ENCODE peak calls at places on chromosomes 12 and 14, in ten cellular contexts. A is breast epithelium; N is GM12865; R is stimulated activated CD8-positive, alpha-beta memory T cell treated with anti-CD3 and anti-CD28 coated beads, Interleukin-4, amount 100 ng/mL, for 24 hours; D is NB4; L is stimulated activated CD4-positive, alpha-beta T cell treated with anti-CD3 and anti-CD28 coated beads, Interleukin-1b, Interleukin-23, amount 100 ng/mL, for 1 hour; X is fibroblast of pulmonary artery; I is CD8-positive, alpha-beta memory T cell; O is CD4-positive, alpha-beta memory T cell; T is astrocyte of the spinal cord. H is an unnamed sample.

GRCh38 chr14:56004807-56005579 is 113.2 kb upstream of the PELI2 start:
- DNase-seq in I (peak; percentile 44), L (no peak), R (peak; percentile 6), D (no peak), N (peak; percentile 69), X (peak; percentile 91), O (peak; percentile 35), A (no peak), T (peak; percentile 85), H (peak; percentile 2)

GRCh38 chr12:69935651-69936100 is 110.6 kb downstream of the MYRFL start:
- DNase-seq in L (no peak), N (no peak), A (peak; percentile 62), T (no peak), I (no peak), R (no peak), X (no peak), O (no peak), D (no peak), H (no peak)

GRCh38 chr12:47071241-47071852 is 8.1 kb upstream of the PCED1B start:
- DNase-seq in L (no peak), O (peak; percentile 23), I (no peak), N (no peak), R (no peak), A (no peak), D (peak; percentile 36), T (no peak), X (no peak), H (peak; percentile 37)

GRCh38 chr12:59452259-59452658 is 143.6 kb upstream of the SLC16A7 start:
- DNase-seq in O (no peak), A (no peak), N (no peak), R (no peak), X (peak; percentile 56), I (no peak), T (peak; percentile 65), D (no peak), L (no peak), H (no peak)

GRCh38 chr14:71377099-71377498 is 469.8 kb downstream of the PCNX1 start:
- DNase-seq in I (no peak), A (no peak), N (no peak), R (no peak), X (no peak), T (no peak), O (no peak), L (no peak), D (no peak), H (no peak)

GRCh38 chr12:49665384-49665783 is 41.8 kb downstream of the FMNL3 start:
- DNase-seq in A (no peak), I (no peak), O (no peak), T (peak; percentile 70), L (no peak), N (no peak), X (no peak), R (no peak), D (no peak), H (no peak)

GRCh38 chr12:8078400-8078799 is 3.7 kb upstream of the NECAP1 start:
- DNase-seq in I (peak; percentile 77), T (peak; percentile 86), D (peak; percentile 79), R (peak; percentile 29), O (peak; percentile 81), N (peak; percentile 44), X (peak; percentile 85), A (no peak), L (peak; percentile 42), H (peak; percentile 66)

GRCh38 chr14:71651228-71651627 is 281.0 kb upstream of the RGS6 start:
- DNase-seq in T (peak; percentile 92), L (no peak), N (no peak), I (no peak), X (peak; percentile 95), R (no peak), O (no peak), A (no peak), D (no peak), H (no peak)

GRCh38 chr14:67602995-67603545 is 3.0 kb upstream of the PIGH start:
- DNase-seq in T (no peak), D (no peak), N (peak; percentile 93), A (no peak), I (no peak), O (no peak), R (no peak), L (no peak), X (no peak), H (peak; percentile 68)

GRCh38 chr14:76486251-76486743 is 110.4 kb downstream of the ESRRB start:
- DNase-seq in O (no peak), X (no peak), R (no peak), I (no peak), T (no peak), N (peak; percentile 33), D (no peak), A (no peak), L (no peak), H (no peak)

GRCh38 chr14:57963071-57963470 is 97.2 kb upstream of the SLC35F4 start:
- DNase-seq in D (no peak), L (no peak), T (no peak), I (no peak), O (no peak), R (no peak), N (no peak), X (no peak), A (no peak), H (no peak)

GRCh38 chr12:11600199-11600598 is 49.3 kb upstream of the ETV6 start:
- DNase-seq in L (no peak), N (no peak), T (no peak), D (no peak), I (no peak), R (no peak), X (no peak), A (no peak), O (no peak), H (no peak)

GRCh38 chr14:20732950-20733650 is 12.6 kb upstream of the EDDM3A start:
- DNase-seq in I (no peak), R (no peak), D (no peak), O (no peak), N (no peak), T (no peak), A (no peak), X (no peak), L (no peak), H (no peak)

GRCh38 chr12:45732936-45733335 is 3.4 kb downstream of the ARID2 start:
- DNase-seq in N (no peak), L (no peak), I (no peak), X (peak; percentile 16), T (peak; percentile 16), D (no peak), R (no peak), O (no peak), A (no peak), H (no peak)

GRCh38 chr12:12466157-12466556 is 96.5 kb downstream of the DUSP16 start:
- DNase-seq in O (peak; percentile 93), D (peak; percentile 33), X (no peak), A (no peak), T (no peak), I (peak; percentile 87), N (no peak), R (no peak), L (peak; percentile 50), H (no peak)

GRCh38 chr12:68334136-68334535 is 2.0 kb upstream of the MDM1 start:
- DNase-seq in D (peak; percentile 70), R (no peak), O (peak; percentile 2), I (peak; percentile 13), N (peak; percentile 63), X (no peak), L (no peak), T (no peak), A (no peak), H (peak; percentile 8)

GRCh38 chr12:103677905-103678304 is 90.8 kb downstream of the STAB2 start:
- DNase-seq in T (no peak), N (no peak), D (no peak), X (no peak), L (no peak), R (no peak), O (no peak), A (no peak), I (no peak), H (no peak)

GRCh38 chr12:52193991-52194390 is 2.2 kb upstream of the KRT80 start:
- DNase-seq in O (no peak), R (no peak), D (peak; percentile 79), T (no peak), A (no peak), N (no peak), I (no peak), L (no peak), X (peak; percentile 76), H (no peak)

GRCh38 chr14:102699416-102700110 is 77.7 kb upstream of the TRAF3 start:
- DNase-seq in R (no peak), L (no peak), D (no peak), O (no peak), N (no peak), I (no peak), T (no peak), A (no peak), X (peak; percentile 27), H (no peak)

GRCh38 chr12:2751230-2751629 is 43.5 kb upstream of the FKBP4 start:
- DNase-seq in I (no peak), L (no peak), D (no peak), O (no peak), N (no peak), X (no peak), R (no peak), T (no peak), A (no peak), H (no peak)

GRCh38 chr12:67558775-67559174 is 89.8 kb upstream of the DYRK2 start:
- DNase-seq in O (no peak), X (no peak), T (no peak), N (no peak), D (no peak), I (no peak), A (no peak), L (no peak), R (no peak), H (peak; percentile 3)

GRCh38 chr12:49664591-49665146 is 41.3 kb downstream of the PRPF40B start:
- DNase-seq in D (no peak), N (peak; percentile 83), A (no peak), X (no peak), T (no peak), R (no peak), L (no peak), I (no peak), O (no peak), H (peak; percentile 24)

GRCh38 chr12:78863482-78864427 is 819 bp upstream of the SYT1 start:
- DNase-seq in L (no peak), I (no peak), A (no peak), R (no peak), N (peak; percentile 44), D (no peak), X (peak; percentile 59), T (peak; percentile 73), O (no peak), H (no peak)

GRCh38 chr14:63203618-63204406 is 431 bp upstream of the RHOJ start:
- DNase-seq in D (peak; percentile 4), A (peak; percentile 54), I (no peak), R (no peak), T (peak; percentile 98), X (peak; percentile 100), N (peak; percentile 11), O (no peak), L (no peak), H (no peak)

GRCh38 chr12:124917135-124917840 is 2.8 kb upstream of the UBC start:
- DNase-seq in I (peak; percentile 93), A (peak; percentile 96), R (peak; percentile 81), X (peak; percentile 100), O (peak; percentile 96), T (peak; percentile 100), D (peak; percentile 100), L (peak; percentile 75), N (peak; percentile 99), H (peak; percentile 95)

GRCh38 chr12:49892732-49893317 is 10.9 kb downstream of the FAIM2 start:
- DNase-seq in N (no peak), A (no peak), O (no peak), I (no peak), T (no peak), R (no peak), L (no peak), D (no peak), X (no peak), H (no peak)

H was measured in OCI-LY7.